ENCODE peak calls at places on chromosome 18, in eight cellular contexts. G, K, D, C, X, B, H and P are unnamed samples.

GRCh38 chr18:77108001-77108692 is 24.4 kb downstream of the MBP start:
- DNase-seq in K (no peak), H (peak), X (no peak), C (no peak), D (peak), B (peak), G (no peak), P (no peak)

GRCh38 chr18:74416124-74416523 is 41.0 kb downstream of the DIPK1C start:
- DNase-seq in H (no peak), G (no peak), D (no peak), B (no peak), C (no peak), X (no peak), K (no peak), P (no peak)

GRCh38 chr18:61917870-61918269 is 25.1 kb upstream of the RNF152 start:
- DNase-seq in X (no peak), B (no peak), C (no peak), K (no peak), G (no peak), H (no peak), D (peak), P (no peak)

GRCh38 chr18:2316686-2317308 is 254.5 kb downstream of the METTL4 start:
- DNase-seq in H (no peak), C (no peak), B (no peak), K (no peak), G (no peak), D (no peak), X (no peak), P (no peak)

GRCh38 chr18:13147146-13147545 is 71.4 kb upstream of the LDLRAD4 start:
- DNase-seq in D (no peak), C (peak), B (no peak), H (no peak), X (no peak), G (no peak), K (peak), P (no peak)

GRCh38 chr18:33710269-33710668 is 132.2 kb downstream of the ASXL3 start:
- DNase-seq in G (no peak), C (no peak), H (no peak), D (no peak), B (no peak), X (no peak), K (no peak), P (no peak)

GRCh38 chr18:21598726-21599584 is 1.5 kb downstream of the ESCO1 start:
- DNase-seq in G (no peak), H (no peak), X (no peak), C (no peak), K (no peak), B (no peak), D (peak), P (no peak)

GRCh38 chr18:49723648-49724180 is 89.6 kb downstream of the ACAA2 start:
- DNase-seq in X (no peak), G (no peak), D (no peak), B (peak), C (no peak), K (no peak), H (peak), P (no peak)

GRCh38 chr18:52312321-52312720 is 27.7 kb upstream of the DCC start:
- DNase-seq in G (no peak), H (no peak), B (no peak), C (no peak), D (no peak), K (peak), X (no peak), P (no peak)

GRCh38 chr18:36352384-36352783 is 54.9 kb downstream of the FHOD3 start:
- DNase-seq in C (no peak), G (no peak), K (no peak), B (peak), D (peak), X (no peak), H (peak), P (no peak)

GRCh38 chr18:32798209-32798960 is 25.6 kb upstream of the KLHL14 start:
- DNase-seq in K (no peak), G (no peak), C (no peak), X (no peak), B (no peak), D (no peak), H (no peak), P (no peak)

GRCh38 chr18:49094136-49094535 is 143.4 kb upstream of the SMAD7 start:
- DNase-seq in K (no peak), H (no peak), C (no peak), B (no peak), X (no peak), D (peak), G (no peak), P (no peak)

GRCh38 chr18:58847383-58848071 is 17.1 kb upstream of the ZNF532 start:
- DNase-seq in K (no peak), B (no peak), D (no peak), G (peak), H (no peak), C (no peak), X (no peak), P (no peak)

GRCh38 chr18:2657788-2658458 is 2.4 kb downstream of the SMCHD1 start:
- DNase-seq in K (no peak), G (no peak), D (peak), H (no peak), B (peak), X (no peak), C (peak), P (no peak)

GRCh38 chr18:21129586-21130216 is 18.1 kb upstream of the ROCK1 start:
- DNase-seq in C (no peak), K (no peak), G (no peak), B (peak), X (no peak), H (no peak), D (peak), P (no peak)

GRCh38 chr18:27428716-27429475 is 243.8 kb upstream of the CHST9 start:
- DNase-seq in X (no peak), H (no peak), G (no peak), C (no peak), B (no peak), D (no peak), K (no peak), P (no peak)

GRCh38 chr18:70047931-70048603 is 100.4 kb upstream of the CD226 start:
- DNase-seq in G (no peak), B (peak), X (no peak), K (no peak), H (peak), D (peak), C (no peak), P (no peak)

GRCh38 chr18:68984342-68984741 is 186.5 kb downstream of the CCDC102B start:
- DNase-seq in B (peak), C (no peak), D (peak), K (no peak), X (no peak), G (no peak), H (no peak), P (no peak)

GRCh38 chr18:4524096-4524495 is 69.0 kb upstream of the DLGAP1 start:
- DNase-seq in C (no peak), K (no peak), G (no peak), H (no peak), B (no peak), D (no peak), X (no peak), P (no peak)

GRCh38 chr18:67783215-67783946 is 266.9 kb upstream of the DSEL start:
- DNase-seq in B (peak), K (no peak), G (no peak), X (no peak), H (no peak), C (no peak), D (peak), P (no peak)

GRCh38 chr18:65725421-65726050 is 25.3 kb upstream of the CDH7 start:
- DNase-seq in B (no peak), G (no peak), H (no peak), D (no peak), K (peak), X (no peak), C (no peak), P (no peak)

GRCh38 chr18:51028201-51028805 is 1.7 kb upstream of the SMAD4 start:
- DNase-seq in K (no peak), G (no peak), C (no peak), B (peak), D (peak), H (no peak), X (no peak), P (no peak)

GRCh38 chr18:48914581-48915251 is 36.0 kb downstream of the SMAD7 start:
- DNase-seq in C (no peak), B (no peak), X (no peak), K (no peak), D (no peak), G (peak), H (no peak), P (no peak)

GRCh38 chr18:25248755-25249154 is 103.2 kb downstream of the ZNF521 start:
- DNase-seq in X (no peak), G (no peak), K (no peak), C (no peak), D (no peak), B (no peak), H (no peak), P (no peak)

GRCh38 chr18:34704823-34705222 is 5.3 kb upstream of the DTNA start:
- DNase-seq in D (no peak), X (no peak), K (peak), G (no peak), B (no peak), H (no peak), C (no peak), P (no peak)

GRCh38 chr18:37419272-37419671 is 146.3 kb downstream of the CELF4 start:
- DNase-seq in K (no peak), D (peak), X (no peak), B (peak), G (no peak), H (peak), C (no peak), P (no peak)

GRCh38 chr18:79629606-79630005 is 50.0 kb upstream of the CTDP1 start:
- DNase-seq in K (no peak), G (no peak), C (no peak), X (no peak), H (no peak), B (no peak), D (no peak), P (no peak)

GRCh38 chr18:48778344-48779011 is 172.3 kb downstream of the SMAD7 start:
- DNase-seq in K (no peak), X (no peak), H (no peak), B (no peak), D (no peak), C (no peak), G (no peak), P (no peak)

GRCh38 chr18:46696702-46697101 is 39.7 kb upstream of the LOXHD1 start:
- DNase-seq in D (no peak), B (no peak), C (no peak), H (no peak), X (no peak), G (no peak), K (no peak), P (no peak)

GRCh38 chr18:78736015-78736690 is 243.5 kb upstream of the SALL3 start:
- DNase-seq in G (no peak), K (no peak), B (no peak), D (no peak), X (no peak), H (no peak), C (no peak), P (no peak)

GRCh38 chr18:45050712-45051639 is 370.3 kb downstream of the SETBP1 start:
- DNase-seq in H (no peak), C (no peak), K (no peak), B (peak), X (no peak), G (no peak), D (peak), P (no peak)

GRCh38 chr18:47893939-47894699 is 36.3 kb downstream of the SMAD2 start:
- DNase-seq in G (no peak), K (no peak), B (peak), H (no peak), X (no peak), D (peak), C (no peak), P (no peak)

GRCh38 chr18:80022613-80023012 is 11.6 kb upstream of the RBFA start:
- DNase-seq in D (peak), B (no peak), X (no peak), C (no peak), K (no peak), H (no peak), G (no peak), P (no peak)

GRCh38 chr18:70263336-70263735 is 25.5 kb upstream of the SOCS6 start:
- DNase-seq in D (no peak), H (no peak), K (no peak), X (no peak), G (no peak), C (no peak), B (no peak), P (no peak)